ENCODE peak calls at places on chromosome 3, in seven cellular contexts. P is H4, O is AG08395, D is HT1080, A is left ventricle myocardium superior, K is EH, N is HTR-8/SVneo. T is an unnamed sample.

GRCh38 chr3:184757010-184757651 is 45.3 kb upstream of the MAGEF1 start:
- DNase-seq in A (peak; percentile 70), N (peak; percentile 66), K (peak; percentile 45), O (peak; percentile 94), P (no peak), D (peak; percentile 91), T (no peak)

GRCh38 chr3:71658131-71658530 is 67.1 kb downstream of the EIF4E3 start:
- DNase-seq in N (no peak), O (no peak), K (peak; percentile 10), D (peak; percentile 87), P (peak; percentile 95), A (peak; percentile 90), T (no peak)

GRCh38 chr3:188179006-188179966 is 25.3 kb downstream of the LPP start:
- DNase-seq in P (no peak), D (no peak), N (no peak), O (peak; percentile 85), A (peak; percentile 48), K (peak; percentile 84), T (no peak)

GRCh38 chr3:50219285-50219684 is 14.2 kb downstream of the SLC38A3 start:
- DNase-seq in P (no peak), N (no peak), K (no peak), O (no peak), A (no peak), D (no peak), T (no peak)

GRCh38 chr3:152471814-152472605 is 203.3 kb downstream of the MBNL1 start:
- DNase-seq in O (peak; percentile 60), N (peak; percentile 39), K (peak; percentile 69), P (peak; percentile 63), A (peak; percentile 32), D (peak; percentile 56), T (peak; percentile 40)

GRCh38 chr3:49053543-49053942 is 24.3 kb upstream of the IMPDH2 start:
- DNase-seq in O (no peak), P (no peak), A (no peak), K (no peak), N (no peak), D (no peak), T (no peak)

GRCh38 chr3:194871143-194871863 is 185.6 kb downstream of the FAM43A start:
- DNase-seq in P (peak; percentile 94), K (peak; percentile 92), O (peak; percentile 90), D (peak; percentile 89), A (peak; percentile 69), N (peak; percentile 86), T (no peak)

GRCh38 chr3:94162700-94163099 is 99.8 kb downstream of the NSUN3 start:
- DNase-seq in P (peak; percentile 87), N (no peak), K (peak; percentile 44), A (no peak), D (peak; percentile 93), O (no peak), T (no peak)

GRCh38 chr3:198113219-198114053 is 153.4 kb downstream of the LMLN start:
- DNase-seq in A (peak; percentile 45), P (no peak), N (no peak), O (no peak), D (no peak), K (no peak), T (no peak)

GRCh38 chr3:62667714-62668113 is 207.5 kb downstream of the CADPS start:
- DNase-seq in K (no peak), P (no peak), O (no peak), A (no peak), D (no peak), N (no peak), T (no peak)

GRCh38 chr3:61663728-61664492 is 102.5 kb downstream of the PTPRG start:
- DNase-seq in D (peak; percentile 93), P (peak; percentile 87), N (peak; percentile 81), K (peak; percentile 98), A (no peak), O (peak; percentile 91), T (no peak)

GRCh38 chr3:27216295-27216694 is 152.9 kb downstream of the NEK10 start:
- DNase-seq in N (no peak), O (no peak), K (no peak), A (no peak), P (no peak), D (peak; percentile 1), T (no peak)

GRCh38 chr3:188338081-188338480 is 184.1 kb downstream of the LPP start:
- DNase-seq in K (peak; percentile 70), A (no peak), N (no peak), D (no peak), O (peak; percentile 47), P (no peak), T (no peak)